ENCODE peak calls at places on chromosome 16, in six cellular contexts. M is OCI-LY7, H is GM12864, Z is heart right ventricle, O is astrocyte of the cerebellum, U is DND-41. Y is an unnamed sample.

GRCh38 chr16:30010817-30011504 is at the start of gene DOC2A:
- DNase-seq in M (no peak), H (no peak), Z (no peak), O (no peak), U (peak), Y (peak)

GRCh38 chr16:27718767-27719445 is 169.0 kb downstream of the KATNIP start:
- DNase-seq in M (no peak), H (no peak), Z (no peak), O (no peak), U (no peak), Y (no peak)

GRCh38 chr16:12551530-12551929 is 252.2 kb downstream of the CPPED1 start:
- DNase-seq in M (peak), H (no peak), Z (no peak), O (no peak), U (no peak), Y (no peak)

GRCh38 chr16:6611535-6611934 is 721.1 kb upstream of the RBFOX1 start:
- DNase-seq in M (no peak), H (no peak), Z (no peak), O (no peak), U (no peak), Y (no peak)

GRCh38 chr16:4891886-4892216 is 44.6 kb downstream of the UBN1 start:
- DNase-seq in M (no peak), H (no peak), Z (no peak), O (no peak), U (no peak), Y (no peak)

GRCh38 chr16:72897707-72898106 is 150.2 kb downstream of the ZFHX3 start:
- DNase-seq in M (no peak), H (no peak), Z (no peak), O (no peak), U (no peak), Y (no peak)

GRCh38 chr16:85986931-85987749 is 88.2 kb downstream of the IRF8 start:
- DNase-seq in M (peak), H (no peak), Z (no peak), O (no peak), U (peak), Y (peak)

GRCh38 chr16:77406680-77407079 is 28.2 kb downstream of the ADAMTS18 start:
- DNase-seq in M (no peak), H (no peak), Z (no peak), O (no peak), U (no peak), Y (no peak)

GRCh38 chr16:2467301-2468141 is 3.6 kb upstream of the NTN3 start:
- DNase-seq in M (peak), H (no peak), Z (peak), O (peak), U (no peak), Y (peak)

GRCh38 chr16:67425046-67425445 is 5.9 kb upstream of the HSD11B2 start:
- DNase-seq in M (no peak), H (no peak), Z (no peak), O (no peak), U (no peak), Y (no peak)
- TF ChIP-seq CTCF in M (no peak), H (no peak), Z (no peak), O (no peak), U (no peak), Y (no peak)

GRCh38 chr16:55701442-55702319 is 45.9 kb downstream of the SLC6A2 start:
- DNase-seq in M (peak), H (no peak), Z (peak), O (peak), U (peak), Y (peak)
- TF ChIP-seq CTCF in M (peak), H (peak), Z (peak), O (peak), U (peak), Y (peak)

GRCh38 chr16:89985219-89985618 is 34.0 kb downstream of the DBNDD1 start:
- DNase-seq in M (no peak), H (no peak), Z (no peak), O (no peak), U (no peak), Y (no peak)

GRCh38 chr16:89984215-89984614 is 35.0 kb downstream of the DBNDD1 start:
- DNase-seq in M (no peak), H (no peak), Z (no peak), O (no peak), U (no peak), Y (no peak)

GRCh38 chr16:89982318-89982717 is 33.8 kb downstream of the DEF8 start:
- DNase-seq in M (no peak), H (no peak), Z (no peak), O (no peak), U (no peak), Y (no peak)

GRCh38 chr16:89981414-89981813 is 32.9 kb downstream of the DEF8 start:
- DNase-seq in M (no peak), H (no peak), Z (no peak), O (no peak), U (no peak), Y (peak)

GRCh38 chr16:89983550-89983949 is 35.0 kb downstream of the DEF8 start:
- DNase-seq in M (no peak), H (no peak), Z (no peak), O (no peak), U (no peak), Y (no peak)
- TF ChIP-seq CTCF in M (no peak), H (no peak), Z (no peak), O (no peak), U (no peak), Y (no peak)

GRCh38 chr16:49861299-49861698 is 5.4 kb upstream of the ZNF423 start:
- DNase-seq in M (no peak), H (no peak), Z (no peak), O (no peak), U (no peak), Y (no peak)

GRCh38 chr16:49860593-49860992 is 4.7 kb upstream of the ZNF423 start:
- DNase-seq in M (no peak), H (no peak), Z (no peak), O (no peak), U (no peak), Y (no peak)

GRCh38 chr16:49857423-49858181 is 1.7 kb upstream of the ZNF423 start:
- DNase-seq in M (peak), H (no peak), Z (peak), O (no peak), U (peak), Y (peak)

GRCh38 chr16:49858200-49859129 is 2.6 kb upstream of the ZNF423 start:
- DNase-seq in M (no peak), H (no peak), Z (peak), O (no peak), U (peak), Y (peak)

DNA sequence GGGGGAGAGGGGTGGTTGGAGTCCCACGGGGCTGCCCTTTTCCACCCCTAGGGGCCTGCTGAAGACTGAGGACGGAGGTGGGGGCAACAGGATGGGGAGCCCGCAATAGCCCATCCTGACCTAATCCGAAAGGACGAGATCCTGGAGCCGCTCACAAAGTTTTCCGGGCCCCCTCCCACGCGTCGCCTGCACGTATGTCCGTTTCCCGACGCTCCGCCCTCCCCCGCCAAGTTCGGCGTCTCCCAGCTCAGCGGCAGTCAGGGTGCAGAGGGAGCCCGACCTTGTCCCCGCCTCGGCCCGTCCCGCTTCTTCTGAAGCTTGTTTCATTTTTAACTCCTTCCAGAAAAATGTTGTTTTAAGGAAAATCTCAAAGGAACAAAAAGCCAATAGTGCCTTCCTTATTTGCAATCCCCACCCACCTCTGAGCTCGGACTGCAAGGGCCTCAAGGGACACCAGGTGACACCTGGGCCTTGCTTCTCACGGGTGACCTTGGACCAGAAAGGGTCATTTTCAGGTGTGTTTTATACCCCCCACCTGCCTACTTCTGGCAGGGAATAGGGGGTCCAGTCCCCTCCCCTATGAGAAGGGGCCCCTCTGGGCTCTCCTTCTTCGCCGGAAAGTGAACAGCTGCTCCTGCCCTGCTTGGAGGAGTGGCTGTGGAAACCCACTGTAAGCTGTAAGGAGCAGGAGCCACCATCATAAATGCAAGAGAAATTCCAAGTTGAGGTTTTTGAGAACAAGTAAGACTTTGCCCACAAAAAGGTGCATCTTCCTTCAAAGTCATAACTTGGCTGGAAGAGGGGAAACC is 3.4 kb upstream of the ZNF423 start:
- DNase-seq in M (no peak), H (no peak), Z (peak), O (no peak), U (no peak), Y (no peak)
- TF ChIP-seq CTCF in M (no peak), H (no peak), Z (no peak), O (no peak), U (no peak), Y (no peak)

GRCh38 chr16:17770104-17770503 is 299.3 kb upstream of the XYLT1 start:
- DNase-seq in M (no peak), H (no peak), Z (no peak), O (no peak), U (no peak), Y (no peak)
- TF ChIP-seq CTCF in M (no peak), H (peak), Z (no peak), O (no peak), U (no peak), Y (no peak)

DNA sequence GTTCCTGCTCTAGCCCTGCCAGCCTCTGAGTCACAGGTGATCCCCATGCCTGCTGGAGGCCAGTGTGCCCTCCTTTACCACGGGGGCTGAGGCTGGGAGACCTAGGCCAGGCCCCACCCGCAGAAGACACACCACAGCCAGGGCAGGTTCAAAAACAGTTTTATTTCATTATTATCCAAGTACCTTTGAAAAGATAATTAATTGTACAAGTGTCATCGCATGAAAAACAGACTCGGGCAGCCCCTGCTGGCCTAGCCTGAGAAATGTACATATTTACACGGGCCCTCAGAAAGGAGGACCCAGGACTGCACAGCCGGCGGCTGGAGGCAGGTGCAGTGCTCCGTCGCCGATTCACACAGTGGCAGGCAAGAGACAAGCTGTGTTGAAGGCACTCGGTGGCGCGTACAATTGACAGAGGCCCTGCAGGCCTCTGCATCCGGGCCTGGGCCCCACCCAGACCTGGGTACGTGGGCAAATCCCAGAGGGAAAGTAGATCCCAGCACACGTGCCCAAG is 4.4 kb downstream of the PDIA2 start:
- DNase-seq in M (peak), H (no peak), Z (no peak), O (no peak), U (no peak), Y (no peak)
- TF ChIP-seq CTCF in M (peak), H (peak), Z (no peak), O (peak), U (no peak), Y (no peak)

GRCh38 chr16:56679813-56680212 is 2.5 kb upstream of the MT1X start:
- DNase-seq in M (no peak), H (no peak), Z (peak), O (no peak), U (no peak), Y (no peak)
- TF ChIP-seq CTCF in M (no peak), H (no peak), Z (no peak), O (no peak), U (no peak), Y (no peak)

DNA sequence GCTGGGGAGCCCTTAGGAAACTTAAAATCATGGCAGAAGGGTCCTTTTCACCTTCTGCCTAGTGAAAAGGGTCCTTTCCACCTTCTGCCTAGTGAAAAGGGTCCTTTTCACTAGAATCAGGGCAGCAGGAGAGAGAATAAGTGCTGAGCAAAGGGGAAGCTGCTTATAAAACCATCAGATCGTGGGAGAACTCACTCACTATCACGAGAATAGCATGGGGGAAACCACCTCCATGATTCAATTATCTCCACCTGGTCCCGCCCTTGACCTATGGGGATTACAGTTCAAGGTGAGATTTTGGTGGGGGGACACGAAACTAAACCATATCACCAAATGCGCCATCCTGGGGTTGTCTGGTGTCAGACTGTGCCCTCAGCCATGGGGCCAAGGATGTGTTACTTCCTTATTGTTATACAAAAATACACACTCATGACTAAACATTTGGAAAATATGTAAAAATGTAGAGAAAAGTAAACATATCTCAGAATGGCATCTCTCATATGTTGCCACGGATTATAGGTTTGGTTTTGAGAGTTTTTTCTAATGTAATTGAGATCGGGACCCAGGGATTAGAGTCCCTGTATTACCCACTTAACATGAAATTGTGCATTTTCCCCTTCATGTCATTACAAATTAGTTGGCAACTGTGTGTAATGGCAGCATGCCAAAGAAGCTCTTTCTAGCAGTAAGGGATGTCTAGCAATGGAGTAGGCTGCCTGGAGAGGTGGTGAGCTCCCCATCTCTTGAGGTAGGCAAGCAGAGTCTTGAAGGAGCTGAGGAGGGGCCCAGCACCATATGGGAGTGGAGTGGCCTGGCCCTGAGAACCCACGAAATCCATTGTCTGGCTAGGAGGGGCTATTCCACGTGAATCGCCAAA is 10.3 kb upstream of the KATNB1 start:
- DNase-seq in M (no peak), H (no peak), Z (no peak), O (no peak), U (no peak), Y (peak)
- TF ChIP-seq CTCF in M (no peak), H (no peak), Z (no peak), O (no peak), U (no peak), Y (no peak)

GRCh38 chr16:56305956-56306565 is 114.8 kb downstream of the GNAO1 start:
- DNase-seq in M (no peak), H (no peak), Z (no peak), O (no peak), U (no peak), Y (no peak)
- TF ChIP-seq CTCF in M (no peak), H (no peak), Z (no peak), O (no peak), U (no peak), Y (no peak)